ENCODE peak calls at places on chromosomes 3 and 15, in ten cellular contexts. C is right atrium auricular region, N is glutamatergic neuron, L is SK-MEL-5, W is NCI-H345, O is activated T-cell treated with anti-CD3 and anti-CD28 coated beads for 1 hour, R is HFF-Myc, X is DMS153, K is non-pigmented ciliary epithelial cell, Z is fibroblast of lung. T is an unnamed sample.
A peak's percentile ranks its signal among the peaks of the same experiment; 100 is the strongest.

GRCh38 chr3:113157408-113157980 is 53.9 kb upstream of the BOC start:
- DNase-seq in C (no peak), N (no peak), L (no peak), W (no peak), O (no peak), R (no peak), X (no peak), K (no peak), Z (peak; percentile 79), T (no peak)

GRCh38 chr15:90860942-90861675 is 7.3 kb upstream of the FURIN start:
- DNase-seq in C (no peak), N (no peak), L (no peak), W (peak; percentile 83), O (no peak), R (no peak), X (peak; percentile 83), K (no peak), Z (peak; percentile 81), T (no peak)

GRCh38 chr15:24054547-24055245 is 367.6 kb upstream of the NDN start:
- DNase-seq in C (no peak), N (no peak), L (peak; percentile 32), W (no peak), O (no peak), R (no peak), X (no peak), K (no peak), Z (no peak), T (no peak)

GRCh38 chr3:135627057-135627456 is 338.5 kb upstream of the PPP2R3A start:
- DNase-seq in C (no peak), N (no peak), L (no peak), W (no peak), O (no peak), R (no peak), X (no peak), K (no peak), Z (no peak), T (no peak)

GRCh38 chr3:99720985-99721632 is 82.7 kb downstream of the COL8A1 start:
- DNase-seq in C (no peak), N (no peak), L (no peak), W (peak; percentile 16), O (no peak), R (no peak), X (no peak), K (no peak), Z (peak; percentile 59), T (no peak)

GRCh38 chr15:99135194-99135593 is 30.3 kb downstream of the SYNM start:
- DNase-seq in C (no peak), N (no peak), L (no peak), W (peak; percentile 15), O (no peak), R (no peak), X (no peak), K (no peak), Z (no peak), T (no peak)

GRCh38 chr15:79956354-79956939 is 14.5 kb downstream of the BCL2A1 start:
- DNase-seq in C (no peak), N (no peak), L (no peak), W (no peak), O (no peak), R (no peak), X (no peak), K (no peak), Z (no peak), T (no peak)

GRCh38 chr3:149815728-149816127 is 2.7 kb downstream of the RNF13 start:
- DNase-seq in C (no peak), N (no peak), L (no peak), W (no peak), O (no peak), R (no peak), X (no peak), K (no peak), Z (no peak), T (no peak)

GRCh38 chr3:121995190-121996137 is 26.6 kb downstream of the ILDR1 start:
- DNase-seq in C (peak; percentile 61), N (peak; percentile 41), L (peak; percentile 73), W (peak; percentile 29), O (no peak), R (peak; percentile 56), X (peak; percentile 1), K (peak; percentile 44), Z (peak; percentile 84), T (no peak)

GRCh38 chr3:146503459-146504202 is 34.3 kb upstream of the PLSCR2 start:
- DNase-seq in C (no peak), N (no peak), L (no peak), W (peak; percentile 55), O (no peak), R (peak; percentile 61), X (peak; percentile 90), K (peak; percentile 93), Z (peak; percentile 99), T (no peak)

GRCh38 chr15:75200765-75201608 is 695 bp upstream of the C15orf39 start:
- DNase-seq in C (peak; percentile 69), N (no peak), L (no peak), W (peak; percentile 56), O (no peak), R (no peak), X (peak; percentile 24), K (no peak), Z (peak; percentile 11), T (peak; percentile 30)

GRCh38 chr3:148953094-148953493 is 38.2 kb upstream of the GYG1 start:
- DNase-seq in C (no peak), N (no peak), L (peak; percentile 17), W (no peak), O (no peak), R (no peak), X (no peak), K (no peak), Z (no peak), T (no peak)

GRCh38 chr3:130918328-130918727 is 24.4 kb downstream of the ATP2C1 start:
- DNase-seq in C (no peak), N (no peak), L (no peak), W (no peak), O (no peak), R (no peak), X (no peak), K (no peak), Z (peak; percentile 27), T (no peak)

GRCh38 chr3:119240101-119240581 is 537 bp downstream of the B4GALT4 start:
- DNase-seq in C (no peak), N (no peak), L (peak; percentile 26), W (peak; percentile 37), O (no peak), R (no peak), X (no peak), K (no peak), Z (peak; percentile 20), T (no peak)

GRCh38 chr3:182527745-182528144 is 265.6 kb upstream of the ATP11B start:
- DNase-seq in C (no peak), N (no peak), L (no peak), W (no peak), O (no peak), R (no peak), X (no peak), K (no peak), Z (peak; percentile 18), T (no peak)

GRCh38 chr3:45064512-45065372 is 38.6 kb downstream of the CLEC3B start:
- DNase-seq in C (peak; percentile 68), N (no peak), L (peak; percentile 81), W (no peak), O (no peak), R (peak; percentile 43), X (no peak), K (no peak), Z (peak; percentile 90), T (peak; percentile 43)

GRCh38 chr3:74520895-74521294 is 93.6 kb downstream of the CNTN3 start:
- DNase-seq in C (no peak), N (no peak), L (no peak), W (no peak), O (no peak), R (no peak), X (no peak), K (no peak), Z (no peak), T (no peak)

GRCh38 chr3:100107227-100107626 is 7.1 kb downstream of the FILIP1L start:
- DNase-seq in C (no peak), N (no peak), L (no peak), W (no peak), O (no peak), R (no peak), X (no peak), K (no peak), Z (peak; percentile 71), T (no peak)

GRCh38 chr3:29026959-29027358 is 253.9 kb upstream of the RBMS3 start:
- DNase-seq in C (no peak), N (no peak), L (no peak), W (no peak), O (no peak), R (peak; percentile 1), X (no peak), K (no peak), Z (peak; percentile 10), T (no peak)

T was measured in stimulated activated naive CD4-positive, alpha-beta T cell treated with Interleukin-2 at 50 U/mL for 16 hours.